ENCODE peak calls at places on chromosomes 2 and 18, in six cellular contexts. W is neuronal stem cell, M is mesenchymal stem cell, V is trophoblast cell, Z is H1, E is IMR-90. G is an unnamed sample.

GRCh38 chr2:121044412-121044811 is 240.6 kb downstream of the TFCP2L1 start:
- DNase-seq in E (no peak), M (no peak), V (no peak), W (no peak), Z (peak), G (peak)

GRCh38 chr2:181742908-181743722 is 62.8 kb upstream of the NEUROD1 start:
- DNase-seq in V (peak), M (peak), E (peak), Z (no peak), W (peak), G (no peak)

GRCh38 chr2:38818565-38818964 is 40.6 kb downstream of the GEMIN6 start:
- DNase-seq in Z (no peak), M (no peak), E (no peak), W (no peak), V (no peak), G (no peak)

GRCh38 chr2:177733-178132 is 86.1 kb downstream of the SH3YL1 start:
- DNase-seq in Z (no peak), V (no peak), W (no peak), M (no peak), E (no peak), G (no peak)

GRCh38 chr2:183740241-183740640 is 616.0 kb downstream of the NUP35 start:
- DNase-seq in W (no peak), M (no peak), Z (no peak), E (no peak), V (peak), G (no peak)

GRCh38 chr2:220451438-220451837 is 824.0 kb downstream of the SLC4A3 start:
- DNase-seq in Z (no peak), W (no peak), V (no peak), E (no peak), M (no peak), G (no peak)

GRCh38 chr2:16196687-16197503 is 256.5 kb downstream of the MYCN start:
- DNase-seq in Z (no peak), E (no peak), M (no peak), V (no peak), W (no peak), G (no peak)

GRCh38 chr2:9251154-9252001 is 44.8 kb downstream of the ASAP2 start:
- DNase-seq in E (peak), M (peak), W (no peak), Z (no peak), V (peak), G (no peak)

GRCh38 chr18:36620801-36621200 is 208.0 kb downstream of the TPGS2 start:
- DNase-seq in V (no peak), Z (no peak), E (no peak), M (no peak), W (no peak), G (no peak)

GRCh38 chr2:85578243-85579180 is 1.1 kb downstream of the VAMP8 start:
- DNase-seq in M (peak), Z (no peak), E (no peak), V (peak), W (no peak), G (peak)

GRCh38 chr2:218406209-218406948 is 6.7 kb downstream of the CTDSP1 start:
- DNase-seq in W (peak), V (peak), M (peak), Z (peak), E (peak), G (peak)

GRCh38 chr2:104518256-104518655 is 335.7 kb upstream of the POU3F3 start:
- DNase-seq in W (no peak), V (no peak), M (no peak), Z (no peak), E (no peak), G (no peak)

GRCh38 chr2:164126960-164127359 is 391.2 kb upstream of the FIGN start:
- DNase-seq in Z (no peak), V (peak), W (no peak), E (no peak), M (peak), G (no peak)

GRCh38 chr2:51995293-51995692 is 963.4 kb upstream of the NRXN1 start:
- DNase-seq in Z (no peak), E (peak), V (no peak), W (no peak), M (peak), G (no peak)

GRCh38 chr2:237558918-237559645 is 7.3 kb upstream of the PRLH start:
- DNase-seq in M (peak), E (peak), W (no peak), Z (no peak), V (no peak), G (no peak)

GRCh38 chr18:33181016-33181415 is 259.5 kb downstream of the CCDC178 start:
- DNase-seq in E (no peak), M (peak), Z (no peak), V (no peak), W (no peak), G (no peak)

GRCh38 chr2:170148161-170148560 is 29.8 kb upstream of the MYO3B start:
- DNase-seq in M (peak), E (peak), V (no peak), W (no peak), Z (no peak), G (no peak)

GRCh38 chr2:42297322-42297936 is 63.6 kb downstream of the COX7A2L start:
- DNase-seq in M (no peak), Z (no peak), W (no peak), E (no peak), V (no peak), G (no peak)

GRCh38 chr2:84613082-84613481 is 96.8 kb downstream of the DNAH6 start:
- DNase-seq in E (no peak), Z (no peak), V (peak), M (no peak), W (no peak), G (peak)

GRCh38 chr2:169237286-169237685 is 125.0 kb downstream of the LRP2 start:
- DNase-seq in W (no peak), V (no peak), Z (no peak), M (peak), E (no peak), G (no peak)

GRCh38 chr2:30763151-30763660 is 44.0 kb downstream of the CAPN13 start:
- DNase-seq in Z (no peak), V (no peak), M (no peak), E (no peak), W (no peak), G (no peak)

GRCh38 chr2:54635554-54636152 is 87.8 kb upstream of the EML6 start:
- DNase-seq in E (peak), M (no peak), V (no peak), Z (no peak), W (no peak), G (no peak)

GRCh38 chr2:184598313-184599053 is at the start of gene ZNF804A:
- DNase-seq in Z (peak), W (peak), E (peak), M (peak), V (peak), G (peak)

GRCh38 chr2:145016711-145017110 is 496.8 kb upstream of the ZEB2 start:
- DNase-seq in E (no peak), W (no peak), Z (no peak), V (no peak), M (no peak), G (no peak)

GRCh38 chr2:55148269-55148668 is 83.8 kb downstream of the CLHC1 start:
- DNase-seq in E (peak), Z (no peak), V (peak), M (peak), W (no peak), G (no peak)

GRCh38 chr2:45890819-45891218 is 239.3 kb downstream of the PRKCE start:
- DNase-seq in V (no peak), W (no peak), M (no peak), Z (no peak), E (no peak), G (no peak)

GRCh38 chr2:187453078-187453641 is 5.1 kb upstream of the CALCRL start:
- DNase-seq in E (peak), M (peak), W (peak), Z (no peak), V (peak), G (no peak)

GRCh38 chr2:121888189-121888557 is 132.7 kb downstream of the TSN start:
- DNase-seq in M (no peak), W (no peak), Z (peak), E (no peak), V (peak), G (peak)

GRCh38 chr2:181372656-181373055 is 84.5 kb upstream of the ITGA4 start:
- DNase-seq in V (no peak), E (no peak), Z (no peak), M (peak), W (no peak), G (no peak)

GRCh38 chr2:209974566-209974965 is 27.9 kb upstream of the RPE start:
- DNase-seq in Z (no peak), M (no peak), E (no peak), W (no peak), V (no peak), G (no peak)

GRCh38 chr2:152175012-152175367 is 573 bp downstream of the STAM2 start:
- DNase-seq in W (no peak), M (no peak), Z (no peak), E (no peak), V (no peak), G (no peak)

GRCh38 chr2:42906557-42907380 is 114.4 kb upstream of the HAAO start:
- DNase-seq in W (peak), M (peak), V (peak), E (peak), Z (peak), G (peak)

GRCh38 chr2:24853996-24854395 is 60.8 kb downstream of the CENPO start:
- DNase-seq in E (peak), M (peak), Z (no peak), W (no peak), V (peak), G (no peak)

GRCh38 chr2:24853046-24853445 is 59.8 kb downstream of the CENPO start:
- DNase-seq in V (no peak), M (no peak), Z (no peak), E (no peak), W (no peak), G (no peak)

GRCh38 chr2:24856791-24857211 is 63.2 kb downstream of the ADCY3 start:
- DNase-seq in M (no peak), Z (no peak), V (no peak), W (no peak), E (no peak), G (no peak)

GRCh38 chr2:24855703-24856102 is 62.5 kb downstream of the CENPO start:
- DNase-seq in M (peak), W (no peak), V (no peak), E (peak), Z (no peak), G (no peak)

GRCh38 chr2:24855022-24855622 is 61.9 kb downstream of the CENPO start:
- DNase-seq in M (no peak), W (no peak), E (no peak), V (no peak), Z (no peak), G (no peak)
- H2AFZ ChIP-seq in M (no peak), W (no peak), E (no peak), V (no peak), Z (no peak), G (no peak)

GRCh38 chr2:32124660-32125059 is 41.0 kb upstream of the SLC30A6 start:
- DNase-seq in E (no peak), M (no peak), W (no peak), V (peak), Z (no peak), G (no peak)

GRCh38 chr2:32118055-32118454 is 47.6 kb upstream of the SLC30A6 start:
- DNase-seq in M (no peak), E (no peak), V (no peak), Z (no peak), W (no peak), G (no peak)

DNA sequence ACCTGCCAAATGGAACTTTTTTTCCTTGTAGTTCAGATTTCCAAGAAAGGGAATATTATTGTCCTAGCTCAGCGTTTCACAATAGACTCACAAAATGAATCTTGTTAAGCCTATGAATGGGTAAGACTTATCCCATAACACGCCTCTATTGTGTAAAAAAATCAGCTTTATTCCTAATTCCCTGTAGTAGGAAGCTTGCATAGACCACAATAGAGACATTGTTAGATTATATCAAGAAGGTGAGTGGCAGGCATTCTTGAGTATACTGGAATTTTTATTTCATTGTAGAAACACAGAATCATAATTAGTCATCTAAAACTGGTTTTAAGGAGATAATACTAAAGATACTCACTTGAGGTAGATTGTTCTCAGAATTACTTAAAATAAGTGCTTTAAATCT is 46.5 kb upstream of the SLC30A6 start:
- DNase-seq in V (no peak), M (no peak), E (no peak), W (no peak), Z (no peak), G (no peak)
- H3K14ac ChIP-seq in V (no peak), M (no peak), E (no peak), W (no peak), Z (no peak), G (no peak)

DNA sequence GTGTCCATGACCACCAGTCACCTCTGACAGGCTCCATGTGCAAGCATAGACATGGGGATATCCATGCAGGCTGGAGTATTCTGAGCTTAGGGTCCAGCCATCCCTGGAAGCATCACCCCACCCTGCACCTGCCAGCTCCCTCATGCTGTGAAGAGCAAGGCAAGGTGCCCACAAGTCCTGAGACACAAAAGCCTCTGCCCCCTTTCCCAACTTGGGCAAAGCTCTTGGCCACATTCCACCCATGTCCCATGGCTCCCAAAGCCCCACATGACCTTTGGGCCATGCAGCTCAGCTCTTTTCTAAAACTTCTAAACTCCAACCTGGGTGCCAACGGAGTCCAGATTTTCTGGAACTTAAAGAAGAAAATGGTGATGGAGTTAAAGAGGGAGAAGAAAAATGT is 99.8 kb upstream of the SH3BP4 start:
- DNase-seq in M (no peak), W (no peak), V (no peak), Z (no peak), E (no peak), G (no peak)
- H3K18ac ChIP-seq in M (no peak), W (no peak), V (no peak), Z (no peak), E (no peak), G (no peak)

DNA sequence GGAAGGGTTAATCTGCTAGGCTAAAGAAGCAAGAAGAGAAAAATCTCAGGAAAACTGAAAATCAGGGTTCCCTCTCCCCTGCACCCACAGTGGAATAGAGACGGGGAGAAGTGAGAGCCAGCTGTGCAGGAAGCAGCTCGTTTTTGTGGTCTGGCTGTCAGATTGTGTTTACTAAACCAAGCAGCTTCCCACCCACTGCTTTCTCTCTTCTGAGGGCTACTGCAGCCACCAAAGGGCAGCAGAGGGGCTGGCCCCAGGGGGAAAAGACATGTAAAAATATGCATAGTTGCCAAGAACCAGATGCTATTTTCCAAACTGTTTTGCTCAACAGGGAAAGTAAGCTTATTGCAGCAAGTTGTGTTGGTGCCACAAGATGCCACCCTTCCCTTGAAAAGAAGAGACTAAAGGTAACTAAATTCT is 72.6 kb upstream of the THUMPD2 start:
- DNase-seq in M (peak), V (no peak), W (no peak), E (peak), Z (no peak), G (peak)
- H2AFZ ChIP-seq in M (no peak), V (no peak), W (peak), E (peak), Z (no peak), G (no peak)